ENCODE peak calls at places on chromosomes 7 and 10, in nine cellular contexts. H is Peyer's patch; N is BJ; J is naive thymus-derived CD4-positive, alpha-beta T cell; I is dorsolateral prefrontal cortex; Q is mammary epithelial cell; D is AG10803; O is cardiac fibroblast; C is left ventricle myocardium inferior. L is an unnamed sample.

GRCh38 chr7:128997161-128997560 is 57.8 kb downstream of the TNPO3 start:
- DNase-seq in N (no peak), C (no peak), I (no peak), J (no peak), H (no peak), Q (peak), O (no peak), D (no peak), L (no peak)

GRCh38 chr10:15829495-15829894 is 30.8 kb downstream of the MINDY3 start:
- DNase-seq in O (no peak), C (no peak), Q (no peak), N (no peak), H (no peak), D (no peak), I (no peak), J (no peak), L (no peak)

GRCh38 chr10:5927306-5927705 is 37.3 kb downstream of the FBH1 start:
- DNase-seq in N (peak), O (peak), Q (no peak), J (no peak), D (peak), I (no peak), H (no peak), C (no peak), L (no peak)

GRCh38 chr7:13279854-13280435 is 592.5 kb downstream of the ARL4A start:
- DNase-seq in I (no peak), J (no peak), D (peak), Q (no peak), C (no peak), H (no peak), N (no peak), O (peak), L (no peak)

GRCh38 chr7:24764972-24765744 is 7.9 kb upstream of the GSDME start:
- DNase-seq in H (no peak), C (no peak), I (no peak), J (no peak), Q (no peak), O (no peak), D (peak), N (no peak), L (no peak)

GRCh38 chr7:101953248-101953819 is 135.9 kb downstream of the CUX1 start:
- DNase-seq in C (no peak), J (no peak), I (no peak), O (peak), H (no peak), Q (no peak), D (peak), N (peak), L (no peak)

GRCh38 chr7:45623157-45623556 is 49.0 kb downstream of the ADCY1 start:
- DNase-seq in I (no peak), Q (no peak), O (no peak), J (no peak), N (no peak), H (no peak), C (no peak), D (no peak), L (no peak)

GRCh38 chr7:100897111-100897608 is 1.5 kb upstream of the ACHE start:
- DNase-seq in D (no peak), C (peak), N (no peak), H (peak), Q (no peak), O (no peak), J (peak), I (no peak), L (peak)

GRCh38 chr7:72007018-72007417 is 405.1 kb downstream of the CALN1 start:
- DNase-seq in D (no peak), O (no peak), H (no peak), Q (no peak), C (no peak), I (no peak), N (no peak), J (no peak), L (no peak)

GRCh38 chr7:54843961-54844360 is 85.0 kb upstream of the SEC61G start:
- DNase-seq in Q (peak), C (no peak), H (no peak), I (no peak), D (no peak), O (no peak), J (no peak), N (no peak), L (no peak)

GRCh38 chr7:133770863-133771492 is 356.2 kb upstream of the LRGUK start:
- DNase-seq in D (peak), I (no peak), O (peak), H (no peak), J (no peak), N (no peak), C (no peak), Q (peak), L (no peak)

GRCh38 chr10:130857631-130858295 is 453.8 kb downstream of the TCERG1L start:
- DNase-seq in H (no peak), O (no peak), N (no peak), Q (no peak), I (no peak), C (no peak), D (no peak), J (no peak), L (no peak)

GRCh38 chr7:44104880-44105771 is 981 bp downstream of the AEBP1 start:
- DNase-seq in N (peak), Q (peak), J (no peak), H (no peak), O (peak), I (no peak), C (no peak), D (peak), L (no peak)

GRCh38 chr10:114837690-114838089 is 16.1 kb downstream of the FHIP2A start:
- DNase-seq in N (no peak), Q (no peak), I (no peak), J (no peak), C (no peak), D (no peak), O (no peak), H (no peak), L (no peak)

GRCh38 chr7:83161186-83161585 is 1.5 kb downstream of the PCLO start:
- DNase-seq in D (no peak), C (no peak), J (no peak), I (no peak), Q (peak), O (no peak), H (no peak), N (no peak), L (no peak)

GRCh38 chr7:82507976-82508677 is 64.5 kb upstream of the CACNA2D1 start:
- DNase-seq in O (no peak), D (no peak), H (peak), J (no peak), I (no peak), N (no peak), C (no peak), Q (no peak), L (no peak)

GRCh38 chr10:129761166-129761565 is 202.9 kb downstream of the EBF3 start:
- DNase-seq in N (no peak), I (no peak), O (no peak), J (no peak), Q (no peak), D (no peak), H (peak), C (no peak), L (peak)

GRCh38 chr7:159188011-159188410 is 43.3 kb upstream of the VIPR2 start:
- DNase-seq in Q (no peak), C (no peak), D (no peak), I (no peak), H (no peak), N (no peak), J (no peak), O (no peak), L (no peak)

DNA sequence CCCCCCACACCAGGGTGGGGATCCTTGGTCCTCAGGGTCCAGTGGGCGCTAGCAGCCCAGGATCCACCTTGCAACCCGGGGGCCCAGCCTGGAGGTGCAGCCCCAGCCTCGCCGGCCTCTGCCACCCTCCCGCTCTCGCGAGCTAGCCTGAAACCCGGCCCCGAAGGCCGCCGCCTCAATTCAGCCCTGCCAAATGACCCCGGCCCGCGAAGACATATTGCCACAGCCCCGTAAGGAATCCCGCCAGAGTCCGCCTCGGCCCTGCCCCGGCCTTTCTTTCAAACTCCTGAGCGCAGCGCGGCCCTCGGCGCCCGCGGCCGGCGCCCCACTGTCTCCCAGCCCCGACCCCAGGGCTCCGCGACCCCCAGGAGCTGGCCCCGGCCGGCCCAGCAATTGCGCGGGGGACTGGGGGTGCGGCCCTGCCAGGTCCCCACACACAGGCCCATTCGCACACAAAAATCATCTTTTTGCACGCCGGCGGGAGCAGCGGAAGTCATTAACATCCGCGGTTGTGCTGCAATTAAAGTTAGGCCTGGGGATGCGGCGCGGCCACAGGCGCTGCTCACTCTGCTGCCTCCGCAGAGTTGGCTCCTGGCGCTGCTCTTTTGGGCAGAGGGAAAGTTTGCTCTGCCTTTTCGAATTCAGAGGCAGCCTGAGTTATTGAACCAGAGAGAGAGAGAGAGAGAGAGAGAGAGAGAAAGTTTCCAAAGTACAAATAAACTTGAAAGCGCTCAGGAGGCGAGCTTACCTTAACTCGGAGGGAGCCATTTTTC is 4.0 kb downstream of the HOXA5 start:
- DNase-seq in C (no peak), O (no peak), J (no peak), N (no peak), I (no peak), Q (peak), H (peak), D (no peak), L (no peak)
- H3K4me3 ChIP-seq in C (no peak), O (no peak), J (no peak), N (no peak), I (no peak), Q (peak), H (peak), D (no peak), L (no peak)

GRCh38 chr7:106126170-106126938 is 14.2 kb upstream of the SYPL1 start:
- DNase-seq in O (peak), D (peak), N (no peak), Q (peak), H (no peak), C (no peak), J (peak), I (no peak), L (peak)
- H3K4me3 ChIP-seq in O (no peak), D (no peak), N (no peak), Q (no peak), H (no peak), C (no peak), J (peak), I (no peak), L (no peak)

GRCh38 chr7:124489925-124490324 is 275.7 kb downstream of the GPR37 start:
- DNase-seq in N (no peak), O (no peak), J (no peak), H (no peak), Q (no peak), C (no peak), D (no peak), I (no peak), L (no peak)

GRCh38 chr7:124489082-124489819 is 276.3 kb downstream of the GPR37 start:
- DNase-seq in N (no peak), H (no peak), O (no peak), D (no peak), C (no peak), J (no peak), I (no peak), Q (no peak), L (no peak)
- H3K4me3 ChIP-seq in N (no peak), H (no peak), O (no peak), D (no peak), C (no peak), J (no peak), I (peak), Q (no peak), L (no peak)

GRCh38 chr10:23693895-23694294 is 255.0 kb downstream of the OTUD1 start:
- DNase-seq in Q (no peak), N (no peak), O (no peak), J (no peak), D (no peak), H (no peak), C (no peak), I (no peak), L (no peak)

GRCh38 chr10:23695825-23696420 is 257.0 kb downstream of the OTUD1 start:
- DNase-seq in I (no peak), H (no peak), C (no peak), J (no peak), O (no peak), D (no peak), Q (no peak), N (no peak), L (no peak)

GRCh38 chr10:23693398-23693797 is 254.5 kb downstream of the OTUD1 start:
- DNase-seq in H (no peak), N (no peak), D (no peak), O (peak), I (peak), C (no peak), J (no peak), Q (peak), L (no peak)

GRCh38 chr10:23694921-23695824 is 256.3 kb downstream of the OTUD1 start:
- DNase-seq in H (no peak), I (no peak), O (no peak), N (no peak), Q (no peak), C (no peak), J (no peak), D (no peak), L (no peak)

DNA sequence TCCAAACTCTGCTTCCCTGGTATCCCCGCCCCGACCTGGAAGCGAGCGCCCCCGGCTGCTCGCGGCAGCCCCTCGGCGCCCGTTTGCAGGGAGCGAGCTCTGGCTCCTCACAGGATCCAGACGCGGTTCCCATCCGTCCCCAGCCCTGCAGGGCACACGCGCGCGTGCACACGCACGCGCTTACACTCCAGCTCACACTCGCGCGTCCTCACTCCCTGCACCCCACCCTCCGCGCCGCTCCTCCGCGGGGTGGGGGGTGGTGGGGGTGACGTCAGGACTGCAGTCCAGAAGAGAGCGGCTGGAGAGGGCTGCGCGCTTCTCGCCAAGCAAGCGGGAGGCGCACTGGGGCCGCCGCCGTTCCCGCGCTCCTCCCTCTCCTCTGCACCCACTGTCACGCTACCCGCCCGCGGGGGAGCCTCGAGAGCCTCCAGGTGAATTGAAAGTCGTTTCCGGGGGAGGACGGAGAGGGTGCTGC is 255.6 kb downstream of the OTUD1 start:
- DNase-seq in J (no peak), D (no peak), I (no peak), Q (peak), H (no peak), C (no peak), N (no peak), O (peak), L (no peak)
- H3K4me3 ChIP-seq in J (no peak), D (no peak), I (peak), Q (no peak), H (peak), C (peak), N (no peak), O (no peak), L (peak)

GRCh38 chr7:111091623-111092370 is 870 bp downstream of the LRRN3 start:
- DNase-seq in I (no peak), D (no peak), N (no peak), C (no peak), H (no peak), O (no peak), J (no peak), Q (no peak), L (no peak)
- H3K4me3 ChIP-seq in I (peak), D (no peak), N (peak), C (peak), H (peak), O (no peak), J (peak), Q (no peak), L (peak)

GRCh38 chr10:71525102-71525501 is 128.4 kb downstream of the CDH23 start:
- DNase-seq in O (no peak), H (no peak), J (no peak), D (no peak), Q (no peak), I (no peak), N (no peak), C (no peak), L (no peak)
- H3K4me3 ChIP-seq in O (no peak), H (no peak), J (no peak), D (no peak), Q (no peak), I (no peak), N (no peak), C (no peak), L (no peak)

GRCh38 chr10:116669832-116670644 is 49.3 kb downstream of the PNLIPRP2 start:
- DNase-seq in H (peak), J (no peak), D (no peak), C (no peak), Q (no peak), N (no peak), I (no peak), O (no peak), L (no peak)
- H3K4me3 ChIP-seq in H (peak), J (no peak), D (no peak), C (peak), Q (no peak), N (no peak), I (peak), O (peak), L (no peak)

GRCh38 chr10:44975487-44976331 is 2.9 kb downstream of the DEPP1 start:
- DNase-seq in D (peak), O (peak), C (no peak), I (no peak), N (no peak), J (no peak), Q (peak), H (peak), L (no peak)
- H3K4me3 ChIP-seq in D (peak), O (peak), C (peak), I (peak), N (no peak), J (no peak), Q (peak), H (peak), L (no peak)